ENCODE peak calls at places on chromosomes 16 and 17, in four cellular contexts. N, S, M and T are unnamed samples.

GRCh38 chr17:31052187-31052889 is 42.4 kb upstream of the NF1 start:
- DNase-seq in M (peak), N (peak), S (no peak), T (no peak)

GRCh38 chr17:19897901-19898300 is 30.2 kb upstream of the ULK2 start:
- DNase-seq in N (peak), S (no peak), M (peak), T (no peak)

GRCh38 chr16:27138257-27138656 is 65.1 kb upstream of the KDM8 start:
- DNase-seq in M (no peak), S (no peak), N (no peak), T (no peak)

GRCh38 chr16:23837553-23838308 is 1.9 kb downstream of the PRKCB start:
- DNase-seq in S (no peak), N (no peak), M (no peak), T (no peak)

GRCh38 chr16:81035975-81036750 is 521 bp downstream of the ATMIN start:
- DNase-seq in M (peak), S (no peak), N (peak), T (peak)

GRCh38 chr16:86343111-86343642 is 167.2 kb upstream of the FOXF1 start:
- DNase-seq in N (peak), M (peak), S (no peak), T (no peak)

GRCh38 chr17:13113821-13114525 is 96.1 kb upstream of the ELAC2 start:
- DNase-seq in N (no peak), M (no peak), S (no peak), T (no peak)

GRCh38 chr17:66302761-66303626 is 581 bp downstream of the PRKCA start:
- DNase-seq in S (no peak), M (peak), N (peak), T (peak)

GRCh38 chr17:12659500-12659899 is 6.2 kb upstream of the MYOCD start:
- DNase-seq in M (peak), N (peak), S (no peak), T (no peak)

GRCh38 chr16:73196670-73197069 is 148.7 kb upstream of the ZFHX3 start:
- DNase-seq in N (peak), S (peak), M (peak), T (peak)

GRCh38 chr16:89385712-89386111 is 104.6 kb downstream of the ANKRD11 start:
- DNase-seq in N (no peak), S (no peak), M (no peak), T (no peak)

GRCh38 chr16:80319181-80319580 is 221.6 kb upstream of the DYNLRB2 start:
- DNase-seq in N (no peak), M (no peak), S (no peak), T (no peak)

GRCh38 chr17:33175565-33175964 is 117.5 kb downstream of the ASIC2 start:
- DNase-seq in N (no peak), S (no peak), M (no peak), T (no peak)

GRCh38 chr17:1907818-1908698 is 78.3 kb downstream of the RPA1 start:
- DNase-seq in N (peak), M (peak), S (no peak), T (peak)

GRCh38 chr17:42684929-42685556 is 2.7 kb downstream of the CNTNAP1 start:
- DNase-seq in N (no peak), M (no peak), S (no peak), T (no peak)

GRCh38 chr16:26139884-26140283 is 448.1 kb downstream of the HS3ST4 start:
- DNase-seq in S (no peak), M (no peak), N (no peak), T (no peak)

GRCh38 chr17:32610943-32611342 is 124.2 kb downstream of the CDK5R1 start:
- DNase-seq in S (no peak), N (no peak), M (no peak), T (no peak)

GRCh38 chr16:80971814-80972213 is 34.9 kb downstream of the CMC2 start:
- DNase-seq in M (no peak), S (no peak), N (no peak), T (no peak)

GRCh38 chr16:13178318-13178717 is 276.9 kb downstream of the SHISA9 start:
- DNase-seq in N (no peak), S (no peak), M (no peak), T (no peak)

GRCh38 chr16:19138601-19139000 is 24.8 kb downstream of the ITPRIPL2 start:
- DNase-seq in M (peak), N (peak), S (no peak), T (no peak)

GRCh38 chr17:17512866-17513265 is 16.7 kb upstream of the RASD1 start:
- DNase-seq in M (no peak), N (no peak), S (no peak), T (no peak)

GRCh38 chr17:35086931-35087573 is 23.5 kb upstream of the RFFL start:
- DNase-seq in M (no peak), N (no peak), S (no peak), T (no peak)

GRCh38 chr17:74682442-74683190 is 30.1 kb downstream of the CD300LF start:
- DNase-seq in M (no peak), N (no peak), S (no peak), T (no peak)

GRCh38 chr16:80656731-80657150 is 115.9 kb downstream of the DYNLRB2 start:
- DNase-seq in N (no peak), M (no peak), S (no peak), T (no peak)

GRCh38 chr17:50934672-50935200 is 68.6 kb upstream of the TOB1 start:
- DNase-seq in S (no peak), N (no peak), M (no peak), T (no peak)

GRCh38 chr17:8462564-8462963 is 26.9 kb downstream of the NDEL1 start:
- DNase-seq in S (no peak), N (no peak), M (no peak), T (no peak)

GRCh38 chr16:83967838-83968482 is at the start of gene NECAB2:
- DNase-seq in S (no peak), M (peak), N (peak), T (peak)

GRCh38 chr17:8556074-8556473 is 74.5 kb downstream of the MYH10 start:
- DNase-seq in N (no peak), M (no peak), S (no peak), T (no peak)

GRCh38 chr16:66299349-66299748 is 67.1 kb upstream of the CDH5 start:
- DNase-seq in N (no peak), S (no peak), M (no peak), T (no peak)

GRCh38 chr17:65886240-65886639 is 305.7 kb downstream of the CEP112 start:
- DNase-seq in S (no peak), M (no peak), N (peak), T (no peak)

GRCh38 chr17:35082073-35082657 is 18.7 kb upstream of the RFFL start:
- DNase-seq in N (peak), S (no peak), M (peak), T (no peak)

GRCh38 chr16:31138621-31139578 is 3.4 kb upstream of the PRSS8 start:
- DNase-seq in S (no peak), M (peak), N (peak), T (no peak)

GRCh38 chr17:1647802-1648581 is 1.7 kb downstream of the RILP start:
- DNase-seq in M (no peak), N (no peak), S (no peak), T (no peak)

GRCh38 chr17:83190601-83191387 is 111.4 kb downstream of the METRNL start:
- DNase-seq in S (no peak), N (no peak), M (no peak), T (no peak)

GRCh38 chr16:13645525-13645924 is 274.4 kb upstream of the ERCC4 start:
- DNase-seq in S (no peak), N (no peak), M (no peak), T (no peak)

GRCh38 chr17:79752175-79752574 is 21.4 kb downstream of the ENPP7 start:
- DNase-seq in M (no peak), S (no peak), N (no peak), T (no peak)

GRCh38 chr17:56914641-56915263 is 903 bp upstream of the TRIM25 start:
- DNase-seq in M (no peak), N (no peak), S (no peak), T (no peak)

GRCh38 chr16:68005786-68006286 is 6.6 kb upstream of the DPEP2 start:
- DNase-seq in N (no peak), M (no peak), S (no peak), T (no peak)

GRCh38 chr17:41444186-41444585 is 3.4 kb upstream of the KRT38 start:
- DNase-seq in N (peak), M (no peak), S (no peak), T (no peak)

GRCh38 chr17:36088559-36089376 is 1.2 kb downstream of the CCL3 start:
- DNase-seq in M (no peak), N (no peak), S (no peak), T (no peak)

DNA sequence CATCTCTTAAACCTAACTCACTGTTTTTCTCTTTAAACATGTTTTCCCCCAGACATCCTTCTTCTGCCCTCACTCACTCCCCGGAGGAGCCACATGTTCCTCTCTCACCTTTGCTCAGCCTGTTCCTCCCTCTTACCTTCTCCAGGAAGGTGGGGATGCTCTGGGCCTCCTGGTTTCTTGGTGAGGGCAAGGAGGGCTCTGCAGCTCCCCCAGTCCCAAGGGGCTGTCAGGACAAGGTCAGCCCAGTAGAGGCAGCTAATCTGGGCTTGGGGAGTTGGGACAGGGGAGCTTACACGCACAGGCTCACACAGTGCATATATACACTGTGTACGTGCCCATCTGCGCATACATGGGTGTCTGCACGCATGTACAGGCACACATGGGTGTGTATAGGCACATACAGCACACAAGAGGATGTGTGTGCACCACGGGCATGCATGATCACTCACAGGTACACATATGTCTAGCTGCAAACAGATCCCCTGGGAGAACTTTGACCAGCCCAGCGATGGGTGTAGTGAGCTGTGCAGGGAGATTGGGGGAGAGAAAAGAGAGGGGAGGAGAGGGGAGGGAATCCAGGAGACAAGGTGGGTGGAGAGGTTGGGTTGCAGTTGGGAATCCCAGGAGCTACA is 28.6 kb upstream of the SPNS3 start:
- DNase-seq in S (no peak), M (no peak), N (no peak), T (no peak)
- H3K4me3 ChIP-seq in S (no peak), M (no peak), N (no peak), T (peak)

DNA sequence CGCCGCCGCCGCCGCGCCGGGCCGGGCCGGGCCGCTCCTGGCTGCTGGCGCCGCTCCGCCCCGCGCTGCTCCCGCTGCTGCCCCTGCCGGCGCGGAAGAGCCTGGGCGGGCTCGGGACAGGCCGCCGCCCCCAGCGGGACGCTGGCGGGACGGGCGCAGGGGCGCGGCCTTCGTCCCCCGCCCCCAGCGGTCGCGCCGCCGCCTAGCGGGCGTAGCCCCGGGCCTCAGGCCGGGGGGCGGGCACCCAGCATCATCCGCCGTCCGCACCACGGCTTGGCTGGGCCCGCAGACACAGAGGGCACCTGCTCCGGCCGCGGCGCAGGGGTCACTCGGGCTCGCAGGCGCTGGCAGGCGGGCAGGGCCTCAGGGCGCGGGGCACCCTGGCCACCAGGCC is at the start of gene AMFR:
- DNase-seq in N (peak), S (peak), M (peak), T (peak)
- H2BK15ac ChIP-seq in N (no peak), S (no peak), M (peak), T (no peak)

GRCh38 chr17:48471807-48472484 is 41.9 kb upstream of the SKAP1 start:
- DNase-seq in S (no peak), N (no peak), M (no peak), T (no peak)

GRCh38 chr17:48469227-48469626 is 39.2 kb upstream of the SKAP1 start:
- DNase-seq in N (no peak), S (no peak), M (no peak), T (no peak)

GRCh38 chr17:48468299-48468698 is 38.3 kb upstream of the SKAP1 start:
- DNase-seq in N (no peak), S (no peak), M (no peak), T (no peak)

GRCh38 chr17:48470388-48471034 is 40.5 kb upstream of the SKAP1 start:
- DNase-seq in S (no peak), N (peak), M (peak), T (no peak)

GRCh38 chr17:48472485-48473281 is 42.7 kb upstream of the SKAP1 start:
- DNase-seq in M (peak), S (no peak), N (peak), T (no peak)
- H2AFZ ChIP-seq in M (no peak), S (no peak), N (peak), T (no peak)

DNA sequence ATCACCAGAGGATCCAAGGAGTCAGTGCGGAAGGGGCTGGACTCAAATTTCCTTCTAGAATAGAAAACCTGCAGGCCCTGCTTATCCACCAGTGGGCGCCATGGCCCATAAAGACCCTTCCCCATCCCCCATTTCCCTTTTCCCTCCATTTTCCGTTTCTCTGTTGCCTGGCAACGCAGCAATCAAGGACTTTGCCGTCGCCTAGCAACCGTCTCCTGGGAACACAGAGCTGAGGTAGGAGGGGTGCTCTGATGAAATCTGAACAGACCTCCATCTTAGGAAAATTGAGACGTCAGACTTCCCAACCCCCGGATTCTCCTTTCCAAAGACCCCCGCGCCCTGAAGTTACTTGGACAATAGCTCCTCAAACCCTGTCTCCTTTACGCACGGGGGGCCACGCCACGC is 5.7 kb downstream of the DLG4 start:
- DNase-seq in M (peak), S (peak), N (peak), T (peak)
- H3K4me3 ChIP-seq in M (peak), S (peak), N (peak), T (peak)

GRCh38 chr16:51544850-51545467 is 393.9 kb upstream of the SALL1 start:
- DNase-seq in N (no peak), S (no peak), M (no peak), T (peak)
- H2BK15ac ChIP-seq in N (no peak), S (no peak), M (no peak), T (no peak)

DNA sequence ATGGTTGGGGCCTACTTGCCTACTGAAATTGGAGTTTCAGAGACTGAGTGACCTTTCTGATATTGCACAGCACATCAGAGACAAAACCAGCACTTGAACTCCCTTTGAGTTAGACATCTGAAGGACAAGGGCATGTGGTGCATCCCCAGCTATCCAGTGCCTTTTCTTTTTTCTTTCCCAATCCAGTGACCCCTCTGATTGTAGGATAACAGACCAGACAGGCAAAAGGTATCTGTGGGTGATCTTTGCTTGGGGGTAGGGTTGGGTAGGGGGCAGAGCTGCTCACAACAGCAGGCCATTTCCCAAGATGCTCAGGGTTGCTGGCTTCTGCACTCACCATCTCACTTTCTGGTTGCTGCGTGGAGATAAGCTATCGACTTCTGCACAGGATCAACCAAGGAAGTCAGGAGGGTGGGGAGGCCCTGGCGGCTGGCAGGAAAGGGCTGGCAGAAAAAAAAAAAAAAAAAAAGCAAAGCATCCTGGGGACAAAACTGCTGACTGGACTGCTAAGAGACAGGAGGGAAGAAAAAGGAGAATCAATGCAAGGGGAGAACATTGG is 42.2 kb downstream of the HOXB1 start:
- DNase-seq in S (no peak), N (no peak), M (no peak), T (no peak)
- H2AFZ ChIP-seq in S (no peak), N (no peak), M (no peak), T (no peak)

DNA sequence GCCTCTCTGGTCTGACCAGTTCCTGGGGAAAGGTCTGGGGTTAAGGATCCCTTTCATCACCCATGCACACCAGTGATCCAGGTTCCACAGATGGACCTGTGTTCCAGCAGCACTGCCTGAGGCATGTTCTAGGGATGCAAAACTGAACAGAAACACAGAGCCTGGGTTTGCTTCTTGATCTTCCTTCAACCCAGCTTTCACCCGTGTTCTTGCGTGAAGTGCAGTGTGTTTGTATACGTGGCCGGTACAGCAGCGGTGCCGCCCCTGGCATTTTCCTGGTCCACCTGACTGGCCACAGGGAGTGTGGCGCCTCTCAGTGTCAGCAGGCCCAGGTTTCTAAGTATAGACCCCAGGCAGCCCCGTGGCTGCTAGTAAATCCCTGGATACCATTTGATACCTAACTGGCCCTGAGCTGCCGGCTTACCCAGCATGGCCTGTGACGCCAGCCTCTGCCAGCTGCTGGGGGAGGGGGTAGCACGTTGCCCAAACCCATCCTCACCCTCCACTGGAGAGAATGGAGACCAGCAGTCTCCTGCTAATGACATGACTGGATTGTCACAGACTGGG is 59.3 kb upstream of the LGALS9 start:
- DNase-seq in N (no peak), S (no peak), M (no peak), T (no peak)
- H3K4me3 ChIP-seq in N (no peak), S (no peak), M (no peak), T (no peak)